ENCODE peak calls at places on chromosomes 2 and 18, in six cellular contexts. C, E, A, H, K and T are unnamed samples.

GRCh38 chr2:102315850-102316370 is 4.5 kb downstream of the IL1RL1 start:
- DNase-seq in K (no peak), E (no peak), H (no peak), A (no peak), C (no peak), T (no peak)

GRCh38 chr2:157790780-157791179 is 85.3 kb downstream of the ACVR1 start:
- DNase-seq in K (no peak), H (no peak), A (no peak), E (no peak), C (no peak), T (no peak)

GRCh38 chr2:6914829-6915228 is 2.4 kb upstream of the RNF144A start:
- DNase-seq in E (peak; percentile 2), C (peak; percentile 26), A (no peak), K (no peak), H (no peak), T (no peak)

GRCh38 chr2:69977208-69977607 is 15.8 kb upstream of the ASPRV1 start:
- DNase-seq in H (no peak), E (no peak), K (peak; percentile 34), A (no peak), C (no peak), T (no peak)

GRCh38 chr18:21548647-21549046 is 51.9 kb downstream of the ESCO1 start:
- DNase-seq in E (no peak), K (peak; percentile 4), C (no peak), H (no peak), A (no peak), T (no peak)

GRCh38 chr2:122960727-122961641 is 1064.1 kb upstream of the CNTNAP5 start:
- DNase-seq in K (no peak), A (no peak), C (peak; percentile 4), E (no peak), H (no peak), T (no peak)

GRCh38 chr2:27412419-27413152 is 3.2 kb upstream of the PPM1G start:
- DNase-seq in C (peak; percentile 29), H (no peak), E (no peak), K (no peak), A (peak; percentile 71), T (no peak)

GRCh38 chr2:26629751-26630150 is 11.4 kb downstream of the CIB4 start:
- DNase-seq in K (no peak), E (no peak), H (no peak), A (no peak), C (no peak), T (no peak)

GRCh38 chr2:22253171-22253570 is 1129.4 kb downstream of the TDRD15 start:
- DNase-seq in E (no peak), K (no peak), C (no peak), H (no peak), A (no peak), T (no peak)

GRCh38 chr18:9434240-9434701 is 41.0 kb upstream of the RALBP1 start:
- DNase-seq in H (no peak), A (no peak), E (no peak), C (no peak), K (no peak), T (no peak)

DNA sequence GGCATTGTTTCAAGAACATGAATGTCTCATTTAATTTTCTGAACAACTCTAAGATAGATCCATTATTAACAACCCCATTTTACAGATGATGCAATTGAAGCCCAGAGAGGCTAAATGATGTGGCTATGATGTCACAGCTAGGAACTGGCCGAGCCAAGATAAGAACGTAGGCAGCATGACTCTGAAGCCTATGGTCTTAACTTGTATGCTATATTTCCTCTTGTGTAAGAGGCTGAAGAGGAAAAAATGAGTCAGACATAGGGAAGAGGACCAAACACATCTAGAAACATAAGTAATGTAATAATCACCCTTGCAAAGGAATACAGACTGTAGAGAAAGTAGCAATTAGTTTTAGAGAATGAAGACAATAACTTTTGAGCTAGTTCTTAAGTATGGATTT is 416.8 kb downstream of the FIGN start:
- DNase-seq in E (peak; percentile 35), H (no peak), K (no peak), A (no peak), C (no peak), T (no peak)
- TF ChIP-seq BHLHE40 in E (no peak), H (no peak), K (no peak), A (no peak), C (no peak), T (no peak)

GRCh38 chr2:78532762-78533399 is 492.6 kb upstream of the REG3G start:
- DNase-seq in H (no peak), C (no peak), E (no peak), A (no peak), K (no peak), T (no peak)
- TF ChIP-seq BHLHE40 in H (no peak), C (no peak), E (no peak), A (no peak), K (no peak), T (no peak)

DNA sequence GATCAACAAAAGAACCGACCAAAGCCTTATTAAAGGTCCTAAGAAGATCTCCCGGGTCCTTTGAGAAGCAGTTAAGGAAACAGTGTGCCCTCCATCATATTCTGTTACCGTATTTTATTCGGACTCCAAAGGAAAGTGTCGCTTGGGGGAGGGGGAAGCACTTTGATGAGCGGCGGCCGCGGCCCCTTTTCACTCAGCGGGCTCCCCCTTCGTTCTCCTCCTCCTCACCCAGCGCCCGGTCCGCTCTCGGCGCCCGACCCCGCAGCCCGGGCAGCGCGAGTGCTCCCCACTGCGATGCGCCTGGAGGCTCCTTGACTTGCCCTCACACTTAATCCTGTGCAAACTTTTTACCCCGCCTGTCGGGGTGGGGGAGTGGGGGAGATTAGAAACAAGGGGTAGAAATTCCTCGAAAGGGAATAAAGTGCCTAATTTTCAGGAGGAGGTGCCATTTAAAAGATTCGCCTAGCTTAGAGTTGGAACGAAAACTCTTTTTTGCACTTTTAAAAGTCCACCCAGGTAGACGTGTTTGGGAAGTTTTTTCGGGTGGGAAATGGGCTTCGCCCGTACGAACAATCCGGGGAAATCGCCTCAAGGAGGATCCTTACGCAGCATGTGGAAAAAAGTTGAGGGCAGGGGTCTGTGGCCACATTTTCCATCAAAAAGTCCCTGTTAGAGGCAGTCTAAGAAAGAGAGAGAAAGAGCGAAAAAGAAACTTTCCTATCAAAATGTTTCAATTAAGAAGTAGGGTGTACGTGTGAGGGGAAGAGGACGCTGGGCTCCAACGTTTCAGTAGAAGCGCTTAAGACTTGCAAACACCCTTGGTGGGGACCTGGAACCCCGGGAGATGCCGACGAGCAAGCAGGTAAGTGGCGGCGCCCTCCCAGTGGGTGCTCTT is 1.1 kb upstream of the OTX1 start:
- DNase-seq in K (no peak), H (no peak), A (no peak), C (peak; percentile 64), E (peak; percentile 8), T (peak; percentile 24)
- TF ChIP-seq BHLHE40 in K (no peak), H (no peak), A (no peak), C (no peak), E (no peak), T (no peak)

DNA sequence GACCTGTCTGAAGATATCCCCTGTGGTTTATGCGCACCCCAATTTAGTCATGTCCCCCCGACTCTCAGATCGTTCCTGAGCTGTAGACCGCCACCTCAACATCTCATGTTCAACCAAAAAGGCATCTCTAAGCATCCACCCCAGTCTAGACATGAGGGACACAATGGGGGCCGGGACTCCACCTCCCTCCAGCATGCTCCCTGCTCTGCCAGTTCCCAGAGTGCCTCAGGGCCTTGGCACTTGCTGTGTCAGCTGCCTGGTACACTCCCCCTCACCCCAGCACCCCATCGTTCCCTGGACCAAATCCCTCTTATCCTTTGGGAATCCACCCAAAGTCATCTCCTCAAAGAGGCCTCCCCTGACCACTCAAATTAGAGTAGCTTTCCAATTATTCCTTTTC is 22.2 kb downstream of the TNS1 start:
- DNase-seq in K (no peak), H (no peak), C (no peak), E (no peak), A (no peak), T (no peak)
- TF ChIP-seq BHLHE40 in K (no peak), H (no peak), C (no peak), E (no peak), A (no peak), T (no peak)

GRCh38 chr18:58998421-58999203 is 133.9 kb downstream of the ZNF532 start:
- DNase-seq in A (no peak), K (no peak), E (peak; percentile 70), H (no peak), C (peak; percentile 42), T (no peak)
- TF ChIP-seq BHLHE40 in A (no peak), K (no peak), E (no peak), H (no peak), C (no peak), T (no peak)

DNA sequence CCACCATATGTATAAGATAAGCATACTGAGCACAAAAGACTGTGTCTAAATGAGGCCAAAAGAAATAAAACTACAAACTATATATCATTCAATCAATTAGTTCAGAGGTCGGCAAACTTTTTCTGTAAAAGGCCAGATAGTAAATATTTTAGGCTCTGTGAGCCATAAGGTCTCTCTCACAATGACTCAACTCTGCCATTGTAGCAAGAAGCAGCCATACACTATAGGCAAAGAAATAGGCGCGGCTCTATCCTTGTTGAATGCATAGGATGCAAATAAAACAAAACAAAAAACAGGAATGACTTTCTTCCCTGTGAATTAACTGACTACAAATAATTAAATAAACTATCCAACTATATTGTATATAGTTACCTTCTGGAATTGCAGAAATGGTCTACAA is 8.6 kb upstream of the CCDC88A start:
- DNase-seq in C (no peak), K (no peak), A (no peak), E (no peak), H (no peak), T (no peak)
- TF ChIP-seq BHLHE40 in C (no peak), K (no peak), A (no peak), E (no peak), H (no peak), T (no peak)

DNA sequence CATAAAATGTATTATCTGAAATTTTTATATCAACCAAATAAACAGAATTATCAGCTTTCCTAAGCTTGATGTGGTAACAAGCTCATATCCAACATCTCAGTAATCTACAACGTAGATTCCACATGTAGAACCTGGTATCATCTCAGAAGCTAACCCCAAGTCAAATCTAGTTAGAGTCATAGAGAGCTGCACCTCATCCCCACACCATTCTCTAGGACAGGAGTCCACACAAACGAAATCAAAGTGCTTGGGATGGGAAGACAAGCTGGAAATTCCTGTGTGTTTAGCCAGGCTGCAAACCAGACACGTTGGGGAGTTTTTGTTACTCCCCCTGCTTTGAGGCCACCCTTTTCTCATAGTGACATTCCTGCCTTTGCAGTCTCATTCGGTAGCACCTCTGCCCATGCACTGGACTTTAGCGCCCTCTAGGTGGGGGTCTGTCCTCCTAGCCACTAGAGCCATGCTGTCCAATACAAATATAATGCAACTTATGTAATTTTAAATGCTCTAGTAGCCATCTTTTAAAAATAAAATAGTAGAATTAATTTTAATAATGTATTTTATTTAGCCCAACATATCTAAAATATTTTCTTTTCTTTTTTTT is 28.1 kb upstream of the SATB2 start:
- DNase-seq in E (peak; percentile 49), K (peak; percentile 80), A (peak; percentile 64), C (peak; percentile 68), H (no peak), T (peak; percentile 70)
- TF ChIP-seq BHLHE40 in E (no peak), K (no peak), A (no peak), C (no peak), H (no peak), T (no peak)

DNA sequence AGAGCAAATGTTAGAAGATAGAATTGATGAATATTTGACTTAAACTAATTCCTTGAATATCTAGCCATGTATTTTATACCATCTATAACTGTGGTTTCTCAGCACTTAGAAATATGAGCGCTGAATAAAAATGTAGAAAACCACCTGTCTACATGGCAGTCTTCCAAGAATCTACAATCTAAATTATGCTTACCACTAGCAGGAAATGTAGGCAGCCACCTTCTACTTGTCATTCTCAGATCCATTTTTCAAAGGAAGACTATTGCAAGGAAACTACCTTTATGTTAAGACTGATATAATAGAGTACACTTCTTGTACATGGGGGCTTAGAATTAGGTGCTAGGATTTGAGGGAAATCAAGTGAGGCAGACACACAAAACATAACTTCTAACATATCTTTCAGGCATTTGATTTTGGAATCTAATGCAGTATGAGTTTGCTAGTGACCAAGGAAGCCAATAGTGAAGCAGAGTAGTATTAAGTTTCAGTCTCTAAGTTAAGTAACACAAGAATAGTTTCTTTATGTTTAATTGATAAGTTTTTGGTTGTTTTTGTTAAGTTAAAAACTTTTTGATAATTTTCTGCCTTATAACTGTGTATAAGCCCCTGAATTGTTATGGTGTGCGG is 175.9 kb upstream of the ITGA4 start:
- DNase-seq in E (no peak), H (no peak), K (no peak), A (no peak), C (no peak), T (no peak)
- TF ChIP-seq BHLHE40 in E (no peak), H (no peak), K (no peak), A (no peak), C (no peak), T (no peak)